ENCODE peak calls at places on chromosome 1, in seven cellular contexts. M is K562, D is NT2/D1, J is H1, C is GM12878, H is HepG2, S is SK-N-SH. Z is an unnamed sample.

GRCh38 chr1:113552244-113552643 is 161.9 kb downstream of the MAGI3 start:
- DNase-seq in M (no peak), D (no peak), J (no peak), C (no peak), H (no peak), S (no peak), Z (no peak)

GRCh38 chr1:44700573-44700972 is 26.1 kb downstream of the ARMH1 start:
- DNase-seq in M (no peak), D (no peak), J (no peak), C (no peak), H (peak; percentile 49), S (no peak), Z (no peak)

GRCh38 chr1:152440635-152441471 is 26.8 kb upstream of the CRNN start:
- DNase-seq in M (peak; percentile 78), D (peak; percentile 85), J (no peak), C (peak; percentile 38), H (peak; percentile 54), S (peak; percentile 66), Z (peak; percentile 63)

GRCh38 chr1:51157411-51157810 is 55.4 kb downstream of the C1orf185 start:
- DNase-seq in M (no peak), D (no peak), J (no peak), C (no peak), H (no peak), S (no peak), Z (no peak)

GRCh38 chr1:216498277-216498676 is 75.0 kb upstream of the USH2A start:
- DNase-seq in M (no peak), D (no peak), J (no peak), C (no peak), H (no peak), S (no peak), Z (no peak)

GRCh38 chr1:33612877-33613487 is 140.5 kb downstream of the ZSCAN20 start:
- DNase-seq in M (peak; percentile 73), D (peak; percentile 85), J (peak; percentile 41), C (no peak), H (peak; percentile 48), S (peak; percentile 78), Z (peak; percentile 79)

GRCh38 chr1:206029484-206029883 is 5.8 kb upstream of the CTSE start:
- DNase-seq in M (no peak), D (no peak), J (no peak), C (no peak), H (no peak), S (no peak), Z (no peak)

GRCh38 chr1:98045211-98046030 is 124.6 kb upstream of the DPYD start:
- DNase-seq in M (no peak), D (no peak), J (no peak), C (no peak), H (no peak), S (peak; percentile 77), Z (no peak)

GRCh38 chr1:34851431-34852105 is 8.0 kb downstream of the SMIM12 start:
- DNase-seq in M (no peak), D (no peak), J (no peak), C (no peak), H (no peak), S (no peak), Z (no peak)

GRCh38 chr1:39922139-39922757 is 20.5 kb upstream of the MYCL start:
- DNase-seq in M (no peak), D (peak; percentile 85), J (peak; percentile 59), C (no peak), H (no peak), S (no peak), Z (no peak)
- TF ChIP-seq YY1 in M (no peak), D (no peak), J (peak; percentile 16), C (no peak), H (no peak), S (no peak), Z (no peak)

GRCh38 chr1:41905103-41905675 is 13.5 kb downstream of the HIVEP3 start:
- DNase-seq in M (no peak), D (no peak), J (no peak), C (no peak), H (no peak), S (no peak), Z (no peak)
- TF ChIP-seq YY1 in M (no peak), D (no peak), J (no peak), C (no peak), H (no peak), S (no peak), Z (no peak)

GRCh38 chr1:207321790-207322530 is 482 bp downstream of the CD55 start:
- DNase-seq in M (no peak), D (no peak), J (no peak), C (no peak), H (no peak), S (no peak), Z (no peak)
- TF ChIP-seq YY1 in M (no peak), D (no peak), J (no peak), C (no peak), H (no peak), S (no peak), Z (no peak)

DNA sequence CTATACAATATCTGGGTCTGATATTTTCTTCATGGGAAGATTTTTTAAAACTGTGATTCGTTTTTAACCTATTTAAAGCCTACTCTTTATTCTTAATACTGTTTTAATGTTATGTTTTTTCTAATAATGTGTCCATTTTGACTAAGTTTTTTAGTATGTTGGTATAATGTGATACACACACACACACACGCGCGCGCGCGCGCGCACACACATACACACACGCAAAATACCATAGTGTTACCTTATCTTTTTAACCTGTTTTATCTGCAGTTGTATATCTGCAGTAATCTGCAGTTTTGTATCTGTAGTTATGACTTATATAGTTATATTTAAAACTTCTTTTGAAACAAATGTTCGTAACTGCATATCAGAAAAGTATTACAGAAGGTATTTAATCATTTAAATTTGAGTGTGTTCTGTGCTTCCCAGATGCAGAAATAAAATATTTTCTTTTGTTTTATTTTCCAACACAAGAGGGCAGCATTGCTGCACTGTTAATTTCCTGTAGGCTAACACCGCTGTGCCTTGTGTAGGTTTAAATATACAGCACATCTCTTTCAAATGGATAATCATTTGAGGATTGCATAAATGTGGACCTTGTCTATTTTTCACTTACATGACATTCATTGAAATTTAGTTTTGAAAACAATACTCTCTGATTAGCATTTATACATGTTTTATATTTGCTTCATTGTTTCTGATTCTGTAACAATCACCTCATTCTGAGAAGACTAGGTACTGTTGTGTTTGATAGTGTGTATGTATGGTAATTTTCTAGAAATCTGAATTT is 166.1 kb downstream of the PDE4B start:
- DNase-seq in M (peak; percentile 47), D (peak; percentile 42), J (no peak), C (peak; percentile 7), H (peak; percentile 16), S (peak; percentile 46), Z (peak; percentile 44)
- TF ChIP-seq YY1 in M (no peak), D (no peak), J (no peak), C (no peak), H (no peak), S (no peak), Z (no peak)

Z was measured in HCT116.